ENCODE peak calls at places on chromosomes 1 and 21, in four cellular contexts. D is fibroblast of lung, M is heart right ventricle, U is cardiac muscle cell. R is an unnamed sample.

GRCh38 chr1:43797926-43798325 is 90.6 kb downstream of the ST3GAL3 start:
- DNase-seq in D (no peak), M (no peak), U (no peak), R (no peak)

GRCh38 chr1:53737648-53738204 is 1.2 kb downstream of the GLIS1 start:
- DNase-seq in D (no peak), M (peak), U (no peak), R (no peak)

GRCh38 chr21:25735895-25736597 is 1.3 kb downstream of the GABPA start:
- DNase-seq in D (peak), M (no peak), U (peak), R (no peak)

GRCh38 chr1:207164086-207164485 is 60.1 kb downstream of the C4BPA start:
- DNase-seq in D (no peak), M (no peak), U (no peak), R (no peak)

GRCh38 chr1:47557086-47557866 is 119.4 kb downstream of the FOXD2 start:
- DNase-seq in D (no peak), M (no peak), U (no peak), R (no peak)

GRCh38 chr1:154186177-154186576 is 5.7 kb downstream of the TPM3 start:
- DNase-seq in D (peak), M (no peak), U (peak), R (no peak)

GRCh38 chr1:153362187-153362586 is 4.5 kb downstream of the S100A9 start:
- DNase-seq in D (no peak), M (no peak), U (no peak), R (no peak)

GRCh38 chr21:36079010-36079649 is 9.3 kb downstream of the CBR1 start:
- DNase-seq in D (no peak), M (no peak), U (no peak), R (no peak)

GRCh38 chr1:7669559-7670208 is 101.4 kb upstream of the VAMP3 start:
- DNase-seq in D (peak), M (peak), U (peak), R (no peak)

GRCh38 chr21:38861006-38861405 is 55.3 kb downstream of the ETS2 start:
- DNase-seq in D (peak), M (peak), U (peak), R (no peak)

GRCh38 chr1:180262628-180263488 is 32.8 kb downstream of the LHX4 start:
- DNase-seq in D (peak), M (no peak), U (peak), R (no peak)
- TF ChIP-seq CTCF in D (no peak), M (no peak), U (no peak), R (no peak)

GRCh38 chr1:26368486-26368885 is 4.1 kb downstream of the ZNF683 start:
- DNase-seq in D (no peak), M (no peak), U (no peak), R (no peak)
- H3K4me3 ChIP-seq in D (no peak), M (no peak), U (no peak), R (no peak)

DNA sequence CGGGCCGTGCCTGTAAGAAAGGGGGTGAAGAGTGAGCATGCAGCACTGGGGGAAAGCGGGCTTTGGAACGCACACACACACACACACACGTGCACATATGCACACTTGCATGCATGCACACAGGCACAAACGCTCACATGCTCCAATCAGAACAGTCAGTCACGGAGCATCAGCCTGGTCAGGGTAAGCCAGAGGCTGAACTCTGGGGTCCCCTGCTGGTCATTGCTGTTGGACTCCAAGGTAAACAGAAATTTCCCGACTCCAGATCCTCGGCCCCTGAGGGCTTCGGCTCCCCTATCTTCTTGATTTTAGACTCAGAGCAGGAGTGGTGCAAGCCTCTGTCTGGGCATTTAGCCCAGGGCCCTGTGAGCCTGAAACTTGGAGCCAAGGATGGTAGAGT is 54.2 kb downstream of the SYT2 start:
- DNase-seq in D (no peak), M (no peak), U (peak), R (no peak)
- TF ChIP-seq CTCF in D (peak), M (peak), U (peak), R (peak)

GRCh38 chr21:28324690-28325089 is 668.0 kb downstream of the LTN1 start:
- DNase-seq in D (no peak), M (no peak), U (no peak), R (no peak)

GRCh38 chr21:28325618-28326017 is 667.1 kb downstream of the LTN1 start:
- DNase-seq in D (no peak), M (no peak), U (no peak), R (no peak)
- H3K4me3 ChIP-seq in D (no peak), M (no peak), U (no peak), R (no peak)

GRCh38 chr1:230793463-230793745 is 46.2 kb downstream of the CAPN9 start:
- DNase-seq in D (no peak), M (no peak), U (no peak), R (no peak)

GRCh38 chr1:230791986-230792564 is 44.9 kb downstream of the CAPN9 start:
- DNase-seq in D (no peak), M (no peak), U (no peak), R (no peak)

GRCh38 chr1:230794871-230795645 is 47.9 kb downstream of the CAPN9 start:
- DNase-seq in D (no peak), M (no peak), U (no peak), R (no peak)

GRCh38 chr1:230794431-230794830 is 47.2 kb downstream of the CAPN9 start:
- DNase-seq in D (no peak), M (no peak), U (no peak), R (no peak)

GRCh38 chr1:230792691-230793462 is 45.7 kb downstream of the CAPN9 start:
- DNase-seq in D (no peak), M (no peak), U (peak), R (no peak)
- TF ChIP-seq CTCF in D (peak), M (no peak), U (peak), R (peak)

GRCh38 chr21:44816761-44817505 is 929 bp downstream of the SUMO3 start:
- DNase-seq in D (no peak), M (peak), U (no peak), R (no peak)
- H3K4me3 ChIP-seq in D (peak), M (peak), U (peak), R (peak)